ENCODE peak calls at places on chromosome 1, in eight cellular contexts. I, O, T, J, V, X, L and H are unnamed samples.

GRCh38 chr1:89257036-89257435 is 15.6 kb downstream of the GBP5 start:
- DNase-seq in I (no peak), O (no peak), T (peak; percentile 10), J (no peak), V (no peak), X (no peak), L (no peak), H (no peak)

GRCh38 chr1:24720152-24720551 is 25.1 kb upstream of the CLIC4 start:
- DNase-seq in I (peak; percentile 93), O (peak; percentile 94), T (no peak), J (peak; percentile 90), V (peak; percentile 78), X (peak; percentile 95), L (no peak), H (peak; percentile 96)

GRCh38 chr1:183237046-183237445 is 51.0 kb downstream of the LAMC2 start:
- DNase-seq in I (no peak), O (no peak), T (no peak), J (no peak), V (no peak), X (no peak), L (no peak), H (no peak)

GRCh38 chr1:1137256-1138045 is 21.6 kb upstream of the C1orf159 start:
- DNase-seq in I (no peak), O (no peak), T (peak; percentile 75), J (no peak), V (no peak), X (no peak), L (no peak), H (no peak)

GRCh38 chr1:17355898-17356297 is 16.1 kb upstream of the PADI6 start:
- DNase-seq in I (no peak), O (no peak), T (no peak), J (no peak), V (no peak), X (no peak), L (no peak), H (no peak)

GRCh38 chr1:178310685-178311105 is 186.1 kb downstream of the CLEC20A start:
- DNase-seq in I (no peak), O (no peak), T (peak; percentile 44), J (no peak), V (no peak), X (no peak), L (peak; percentile 65), H (no peak)

GRCh38 chr1:28973850-28974841 is 59.8 kb downstream of the EPB41 start:
- DNase-seq in I (no peak), O (no peak), T (no peak), J (no peak), V (no peak), X (no peak), L (no peak), H (no peak)

GRCh38 chr1:156895408-156895874 is 1.9 kb downstream of the PEAR1 start:
- DNase-seq in I (peak; percentile 6), O (no peak), T (no peak), J (no peak), V (no peak), X (peak; percentile 40), L (no peak), H (no peak)

GRCh38 chr1:2604854-2605753 is 18.5 kb downstream of the PRXL2B start:
- DNase-seq in I (peak; percentile 33), O (no peak), T (no peak), J (no peak), V (no peak), X (peak; percentile 58), L (no peak), H (no peak)

GRCh38 chr1:75719810-75720209 is 4.7 kb upstream of the ACADM start:
- DNase-seq in I (no peak), O (no peak), T (no peak), J (no peak), V (no peak), X (no peak), L (no peak), H (no peak)

GRCh38 chr1:75723989-75724471 is 479 bp upstream of the ACADM start:
- DNase-seq in I (peak; percentile 92), O (peak; percentile 88), T (peak; percentile 94), J (peak; percentile 88), V (peak; percentile 90), X (peak; percentile 94), L (no peak), H (peak; percentile 74)

GRCh38 chr1:75722966-75723365 is 1.5 kb upstream of the ACADM start:
- DNase-seq in I (no peak), O (no peak), T (no peak), J (no peak), V (no peak), X (no peak), L (no peak), H (no peak)

GRCh38 chr1:75720325-75720724 is 4.2 kb upstream of the ACADM start:
- DNase-seq in I (no peak), O (no peak), T (no peak), J (no peak), V (no peak), X (no peak), L (no peak), H (no peak)

DNA sequence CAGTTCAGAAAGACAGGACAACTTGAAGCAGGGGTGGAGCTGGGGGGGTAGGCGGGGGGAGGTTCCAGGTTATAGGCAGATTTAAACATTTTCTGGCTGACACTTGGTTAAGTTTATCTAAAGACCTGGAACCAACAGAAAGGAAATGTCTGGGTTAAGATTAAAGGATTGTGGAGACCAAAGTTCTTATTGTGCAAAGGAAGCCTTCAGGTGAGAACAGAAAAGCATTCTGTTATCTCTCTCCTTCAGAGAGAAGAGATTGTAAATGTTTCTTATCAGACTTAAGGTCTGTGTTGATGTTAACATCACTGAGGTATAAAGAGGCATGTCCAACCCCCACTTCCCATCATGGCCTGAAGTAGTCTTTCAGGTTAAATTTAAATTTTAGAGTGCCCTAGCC is 3.7 kb upstream of the ACADM start:
- DNase-seq in I (no peak), O (no peak), T (no peak), J (no peak), V (no peak), X (no peak), L (no peak), H (no peak)
- H3K4me3 ChIP-seq in I (no peak overlapping the region), O (no peak overlapping the region), T (no peak overlapping the region), J (no peak overlapping the region), V (no peak overlapping the region), X (no peak overlapping the region), L (no peak overlapping the region), H (no peak overlapping the region)

GRCh38 chr1:159011701-159012100 is 2.0 kb downstream of the IFI16 start:
- DNase-seq in I (no peak), O (no peak), T (no peak), J (no peak), V (no peak), X (no peak), L (no peak), H (no peak)
- H3K4me3 ChIP-seq in I (peak overlapping the region; percentile 67), O (peak overlapping the region; percentile 4), T (peak overlapping the region; percentile 99), J (peak overlapping the region; percentile 68), V (peak overlapping the region; percentile 35), X (peak overlapping the region; percentile 66), L (peak overlapping the region; percentile 68), H (peak overlapping the region; percentile 54)

GRCh38 chr1:33342041-33342723 is 21.3 kb upstream of the A3GALT2 start:
- DNase-seq in I (peak; percentile 91), O (peak; percentile 69), T (peak; percentile 62), J (peak; percentile 80), V (peak; percentile 84), X (peak; percentile 83), L (peak; percentile 71), H (peak; percentile 89)
- H3K4me3 ChIP-seq in I (peak overlapping the region; percentile 55), O (no peak overlapping the region), T (no peak overlapping the region), J (peak overlapping the region; percentile 46), V (no peak overlapping the region), X (no peak overlapping the region), L (no peak overlapping the region), H (peak overlapping the region; percentile 4)

GRCh38 chr1:226425431-226426031 is 17.6 kb upstream of the PARP1 start:
- DNase-seq in I (no peak), O (no peak), T (peak; percentile 60), J (no peak), V (no peak), X (no peak), L (no peak), H (no peak)
- H3K4me3 ChIP-seq in I (no peak overlapping the region), O (no peak overlapping the region), T (peak overlapping the region; percentile 6), J (no peak overlapping the region), V (no peak overlapping the region), X (no peak overlapping the region), L (no peak overlapping the region), H (no peak overlapping the region)

GRCh38 chr1:151905070-151905442 is 4.3 kb downstream of the THEM4 start:
- DNase-seq in I (no peak), O (no peak), T (no peak), J (no peak), V (no peak), X (no peak), L (no peak), H (no peak)

GRCh38 chr1:151902858-151903257 is 6.5 kb downstream of the THEM4 start:
- DNase-seq in I (no peak), O (no peak), T (no peak), J (no peak), V (no peak), X (no peak), L (no peak), H (no peak)

GRCh38 chr1:151909167-151910149 is at the start of gene THEM4:
- DNase-seq in I (peak; percentile 99), O (peak; percentile 97), T (peak; percentile 99), J (peak; percentile 98), V (peak; percentile 98), X (peak; percentile 99), L (peak; percentile 77), H (peak; percentile 97)

GRCh38 chr1:151908228-151908691 is 1.1 kb downstream of the THEM4 start:
- DNase-seq in I (no peak), O (no peak), T (peak; percentile 33), J (no peak), V (no peak), X (peak; percentile 60), L (no peak), H (no peak)

DNA sequence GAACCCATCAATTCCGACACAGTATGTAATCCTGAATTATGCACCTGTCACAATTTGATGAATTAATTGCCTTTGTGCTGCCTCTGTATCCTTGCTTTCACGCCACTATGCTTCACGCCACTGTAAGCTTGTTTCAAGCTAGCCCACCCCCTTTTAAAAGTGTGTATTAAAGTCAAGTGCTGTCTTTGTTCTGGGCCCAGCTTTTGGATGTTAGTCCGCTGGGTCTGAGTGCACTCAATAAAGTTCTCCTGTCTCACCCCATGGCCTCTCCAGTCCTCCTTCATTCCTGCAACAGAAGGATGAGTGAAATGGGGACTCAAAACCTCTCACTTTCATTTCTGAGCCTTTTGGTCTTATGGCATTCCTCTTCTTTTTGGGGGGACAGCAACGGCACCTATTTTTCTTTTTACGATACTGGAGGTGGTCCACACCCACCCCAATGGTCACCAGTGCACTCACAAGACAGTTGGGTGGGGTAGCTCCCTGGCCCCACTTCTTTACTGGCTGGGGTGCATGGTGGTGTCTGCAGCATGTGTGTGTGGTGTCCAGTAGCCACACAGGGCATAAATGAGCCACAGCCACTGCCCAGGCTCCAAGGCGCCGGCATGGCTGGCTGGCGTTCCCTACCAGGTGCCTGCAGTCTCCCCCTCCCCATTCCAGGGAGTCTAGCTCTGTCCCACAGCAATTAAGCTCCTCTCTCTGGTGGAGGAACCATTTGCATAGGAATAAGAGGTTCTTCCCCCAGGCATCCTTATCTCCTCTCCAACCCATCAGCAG is 1.8 kb downstream of the THEM4 start:
- DNase-seq in I (no peak), O (no peak), T (no peak), J (no peak), V (no peak), X (no peak), L (no peak), H (no peak)
- H3K4me3 ChIP-seq in I (no peak overlapping the region), O (no peak overlapping the region), T (no peak overlapping the region), J (no peak overlapping the region), V (no peak overlapping the region), X (no peak overlapping the region), L (no peak overlapping the region), H (no peak overlapping the region)

GRCh38 chr1:53893999-53894636 is at the start of gene DIO1:
- DNase-seq in I (no peak), O (no peak), T (no peak), J (no peak), V (no peak), X (no peak), L (no peak), H (no peak)
- H3K4me3 ChIP-seq in I (no peak within 1 kb of the TSS), O (no peak within 1 kb of the TSS), T (no peak within 1 kb of the TSS), J (no peak within 1 kb of the TSS), V (no peak within 1 kb of the TSS), X (no peak within 1 kb of the TSS), L (no peak within 1 kb of the TSS), H (no peak within 1 kb of the TSS)